ENCODE peak calls at places on chromosomes 6 and 20, in seven cellular contexts. X is brain microvascular endothelial cell, I is fibroblast of pulmonary artery, H is psoas muscle, O is left ventricle myocardium inferior, L is body of pancreas, T is cardiac fibroblast. P is an unnamed sample.

GRCh38 chr6:36089048-36089447 is 41.3 kb upstream of the MAPK13 start:
- DNase-seq in X (no peak), I (no peak), H (no peak), O (no peak), L (no peak), T (no peak), P (no peak)

GRCh38 chr20:31712112-31712553 is 10.5 kb downstream of the BCL2L1 start:
- DNase-seq in X (no peak), I (peak; percentile 59), H (no peak), O (no peak), L (peak; percentile 72), T (peak; percentile 47), P (peak; percentile 54)

GRCh38 chr20:50346372-50347347 is 156.0 kb downstream of the CEBPB start:
- DNase-seq in X (peak; percentile 72), I (peak; percentile 93), H (peak; percentile 85), O (peak; percentile 92), L (peak; percentile 62), T (peak; percentile 95), P (no peak)

GRCh38 chr6:11808054-11808453 is 29.5 kb upstream of the ADTRP start:
- DNase-seq in X (no peak), I (no peak), H (no peak), O (no peak), L (no peak), T (no peak), P (no peak)

GRCh38 chr6:73073238-73073637 is 152.1 kb downstream of the KHDC1L start:
- DNase-seq in X (no peak), I (no peak), H (no peak), O (no peak), L (no peak), T (no peak), P (no peak)

GRCh38 chr6:152130441-152130840 is 323.0 kb downstream of the ESR1 start:
- DNase-seq in X (no peak), I (no peak), H (no peak), O (no peak), L (no peak), T (peak; percentile 10), P (no peak)

GRCh38 chr20:63815613-63815862 is 15.5 kb downstream of the ZBTB46 start:
- DNase-seq in X (no peak), I (no peak), H (no peak), O (no peak), L (no peak), T (no peak), P (no peak)

GRCh38 chr6:17103715-17104114 is 1.9 kb downstream of the STMND1 start:
- DNase-seq in X (no peak), I (no peak), H (no peak), O (no peak), L (no peak), T (no peak), P (no peak)

GRCh38 chr20:13694420-13695150 is 55.9 kb upstream of the TASP1 start:
- DNase-seq in X (no peak), I (no peak), H (no peak), O (no peak), L (no peak), T (peak; percentile 27), P (no peak)

GRCh38 chr6:81759782-81760181 is 7.3 kb upstream of the TENT5A start:
- DNase-seq in X (peak; percentile 61), I (peak; percentile 31), H (no peak), O (no peak), L (no peak), T (peak; percentile 56), P (no peak)

GRCh38 chr6:17258763-17259162 is 22.4 kb upstream of the RBM24 start:
- DNase-seq in X (no peak), I (no peak), H (no peak), O (no peak), L (no peak), T (no peak), P (no peak)

GRCh38 chr6:107173779-107174178 is 58.5 kb upstream of the BEND3 start:
- DNase-seq in X (peak; percentile 14), I (peak; percentile 13), H (no peak), O (no peak), L (no peak), T (no peak), P (no peak)

GRCh38 chr6:103872683-103873082 is 987.0 kb downstream of the HACE1 start:
- DNase-seq in X (no peak), I (peak; percentile 51), H (no peak), O (no peak), L (no peak), T (peak; percentile 15), P (no peak)

GRCh38 chr6:17584241-17584803 is 15.8 kb upstream of the FAM8A1 start:
- DNase-seq in X (peak; percentile 76), I (peak; percentile 89), H (no peak), O (no peak), L (peak; percentile 33), T (peak; percentile 88), P (peak; percentile 76)

GRCh38 chr6:43285415-43285814 is 12.6 kb upstream of the SLC22A7 start:
- DNase-seq in X (no peak), I (no peak), H (no peak), O (no peak), L (no peak), T (no peak), P (no peak)

GRCh38 chr6:111663692-111664564 is 58.2 kb upstream of the TRAF3IP2 start:
- DNase-seq in X (no peak), I (peak; percentile 75), H (peak; percentile 66), O (peak; percentile 74), L (no peak), T (peak; percentile 84), P (no peak)

GRCh38 chr6:170033666-170034065 is 257.2 kb downstream of the DLL1 start:
- DNase-seq in X (no peak), I (no peak), H (no peak), O (no peak), L (peak; percentile 3), T (no peak), P (no peak)

GRCh38 chr6:149443411-149444181 is 41.2 kb downstream of the ZC3H12D start:
- DNase-seq in X (peak; percentile 43), I (peak; percentile 87), H (no peak), O (no peak), L (no peak), T (peak; percentile 74), P (no peak)

GRCh38 chr20:48129319-48129973 is 344.2 kb upstream of the SULF2 start:
- DNase-seq in X (no peak), I (peak; percentile 23), H (no peak), O (no peak), L (no peak), T (peak; percentile 76), P (no peak)

GRCh38 chr20:63702751-63703470 is 4.9 kb downstream of the ARFRP1 start:
- DNase-seq in X (no peak), I (no peak), H (no peak), O (no peak), L (no peak), T (no peak), P (no peak)

GRCh38 chr6:157514659-157515496 is 133.9 kb downstream of the ZDHHC14 start:
- DNase-seq in X (peak; percentile 62), I (peak; percentile 61), H (peak; percentile 53), O (no peak), L (no peak), T (peak; percentile 60), P (no peak)

GRCh38 chr6:42860481-42860880 is 18.9 kb upstream of the RPL7L1 start:
- DNase-seq in X (no peak), I (no peak), H (no peak), O (no peak), L (no peak), T (no peak), P (no peak)

GRCh38 chr20:61015602-61016001 is 236.5 kb upstream of the CDH4 start:
- DNase-seq in X (no peak), I (no peak), H (no peak), O (no peak), L (no peak), T (no peak), P (no peak)

GRCh38 chr6:109187399-109188114 is 92.2 kb downstream of the CEP57L1 start:
- DNase-seq in X (no peak), I (peak; percentile 50), H (peak; percentile 26), O (peak; percentile 20), L (peak; percentile 72), T (peak; percentile 45), P (no peak)
- TF ChIP-seq CTCF in X (peak; percentile 98), I (peak; percentile 99), H (peak; percentile 94), O (peak; percentile 95), L (peak; percentile 82), T (peak; percentile 98), P (peak; percentile 89)

DNA sequence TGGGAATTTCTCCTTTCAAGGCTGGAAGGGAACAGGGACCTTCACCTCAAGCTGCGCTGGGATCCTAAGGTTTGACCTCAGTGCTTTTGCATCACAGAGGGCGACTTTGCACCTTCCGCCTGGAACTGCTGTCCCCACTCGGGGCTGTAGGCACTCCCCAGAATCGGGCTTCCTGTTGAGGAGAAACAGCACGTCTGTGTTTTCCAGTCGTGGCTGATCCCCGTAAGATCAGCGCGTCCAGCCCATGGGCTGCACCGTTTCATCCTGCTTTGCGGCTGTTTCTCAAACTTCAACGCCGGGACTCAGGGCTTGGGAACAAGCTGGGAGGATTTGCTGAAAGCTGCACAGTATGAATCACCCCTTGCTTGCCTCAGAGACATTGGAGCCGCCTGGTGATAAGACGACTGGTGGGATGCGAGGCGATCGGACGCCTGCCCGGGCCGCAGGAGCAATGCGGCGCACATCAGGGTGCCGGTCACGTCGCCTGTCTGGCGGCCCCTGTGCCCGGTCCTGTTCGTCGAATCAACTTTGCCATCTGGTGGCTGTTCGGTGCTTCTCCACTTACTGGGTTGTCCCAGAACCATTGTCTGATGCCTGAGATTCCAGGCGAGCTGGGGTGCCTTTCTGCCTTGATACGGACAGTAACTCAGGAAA is 53.6 kb upstream of the FRMD1 start:
- DNase-seq in X (peak; percentile 90), I (peak; percentile 88), H (peak; percentile 52), O (peak; percentile 69), L (peak; percentile 35), T (peak; percentile 64), P (no peak)
- H3K4me3 ChIP-seq in X (peak overlapping the region; percentile 17), I (peak overlapping the region; percentile 17), H (peak overlapping the region; percentile 57), O (peak overlapping the region; percentile 58), L (no peak overlapping the region), T (peak overlapping the region; percentile 24), P (no peak overlapping the region)

DNA sequence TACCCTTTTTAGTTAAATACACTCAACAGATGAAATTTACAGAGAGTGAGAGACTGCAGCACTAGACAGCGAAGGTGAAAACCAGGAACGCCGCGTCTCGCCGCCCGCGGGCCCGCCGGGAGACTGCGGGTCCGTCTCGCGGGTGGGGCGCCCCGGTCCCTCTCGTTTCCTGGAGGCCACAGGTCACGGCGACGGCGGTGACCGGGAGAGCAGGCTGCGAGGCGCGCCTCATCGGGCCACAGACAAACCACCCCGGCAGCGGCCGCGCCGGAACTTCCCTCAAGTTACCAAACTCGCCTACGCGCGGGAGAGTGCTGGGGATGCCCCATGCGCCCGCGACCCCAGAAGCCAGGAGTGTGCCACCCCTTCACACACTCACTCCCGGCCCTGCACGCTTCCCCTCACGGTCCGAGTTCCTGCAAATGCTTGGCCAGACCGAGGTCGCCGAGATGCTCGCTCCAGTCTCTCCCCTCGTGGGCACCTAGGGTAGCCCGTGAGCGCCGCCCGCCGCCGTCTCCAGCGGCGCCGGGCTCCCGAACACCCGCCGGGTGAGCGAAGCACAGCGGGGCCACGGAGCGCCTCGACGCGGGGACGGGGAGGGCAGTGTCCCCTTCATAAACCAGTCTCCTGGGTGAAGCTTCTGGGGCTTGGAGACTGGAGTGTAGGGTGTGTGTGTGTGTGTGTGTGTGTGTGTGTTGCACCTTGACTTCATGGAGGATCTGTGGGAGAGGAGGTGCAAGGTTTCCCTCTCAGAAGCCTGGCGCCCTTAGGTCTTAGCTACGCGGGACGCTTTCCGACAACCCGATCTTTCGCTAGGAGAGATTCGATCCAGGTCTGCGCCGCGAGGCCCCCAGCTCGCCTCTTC is 1.4 kb downstream of the BACH2 start:
- DNase-seq in X (peak; percentile 6), I (peak; percentile 28), H (peak; percentile 46), O (peak; percentile 47), L (peak; percentile 48), T (peak; percentile 16), P (no peak)
- TF ChIP-seq CTCF in X (peak; percentile 40), I (no peak), H (no peak), O (peak; percentile 34), L (peak; percentile 14), T (no peak), P (no peak)

GRCh38 chr20:17964632-17965031 is 4.0 kb downstream of the SNX5 start:
- DNase-seq in X (no peak), I (no peak), H (no peak), O (no peak), L (no peak), T (no peak), P (no peak)
- H3K4me3 ChIP-seq in X (no peak overlapping the region), I (no peak overlapping the region), H (peak overlapping the region; percentile 97), O (no peak overlapping the region), L (no peak overlapping the region), T (no peak overlapping the region), P (no peak overlapping the region)

P was measured in LNCaP clone FGC.